ENCODE peak calls at places on chromosomes 2 and 18, in nine cellular contexts. One of them, this sample, is unnamed.

GRCh38 chr2:121480826-121481225 is 49.9 kb upstream of the RNU4ATAC start:
- DNase-seq in GM23338: no peak
- DNase-seq in breast epithelium: no peak
- DNase-seq in cardiac muscle cell: peak; percentile 14
- DNase-seq in psoas muscle: no peak
- DNase-seq in astrocyte: peak; percentile 98
- DNase-seq in pancreas: no peak
- DNase-seq in uterus: peak; percentile 24
- DNase-seq in esophagus muscularis mucosa: no peak
- DNase-seq in this sample: peak; percentile 73

GRCh38 chr18:39870586-39870985 is 2084.4 kb upstream of the PIK3C3 start:
- DNase-seq in GM23338: no peak
- DNase-seq in breast epithelium: no peak
- DNase-seq in cardiac muscle cell: no peak
- DNase-seq in psoas muscle: no peak
- DNase-seq in astrocyte: no peak
- DNase-seq in pancreas: no peak
- DNase-seq in uterus: no peak
- DNase-seq in esophagus muscularis mucosa: no peak
- DNase-seq in this sample: peak; percentile 85

GRCh38 chr2:28173377-28173776 is 219.3 kb upstream of the FOSL2 start:
- DNase-seq in GM23338: no peak
- DNase-seq in breast epithelium: no peak
- DNase-seq in cardiac muscle cell: no peak
- DNase-seq in psoas muscle: no peak
- DNase-seq in astrocyte: no peak
- DNase-seq in pancreas: no peak
- DNase-seq in uterus: no peak
- DNase-seq in esophagus muscularis mucosa: no peak
- DNase-seq in this sample: no peak

GRCh38 chr2:95294579-95295250 is 2.4 kb upstream of the KCNIP3 start:
- DNase-seq in GM23338: no peak
- DNase-seq in breast epithelium: no peak
- DNase-seq in cardiac muscle cell: no peak
- DNase-seq in psoas muscle: no peak
- DNase-seq in astrocyte: no peak
- DNase-seq in pancreas: peak; percentile 65
- DNase-seq in uterus: no peak
- DNase-seq in esophagus muscularis mucosa: no peak
- DNase-seq in this sample: no peak

GRCh38 chr2:14520385-14520945 is 112.1 kb upstream of the LRATD1 start:
- DNase-seq in GM23338: no peak
- DNase-seq in breast epithelium: no peak
- DNase-seq in cardiac muscle cell: no peak
- DNase-seq in psoas muscle: no peak
- DNase-seq in astrocyte: no peak
- DNase-seq in pancreas: no peak
- DNase-seq in uterus: no peak
- DNase-seq in esophagus muscularis mucosa: peak; percentile 72
- DNase-seq in this sample: no peak

GRCh38 chr2:232073699-232074098 is 112.2 kb downstream of the DIS3L2 start:
- DNase-seq in GM23338: no peak
- DNase-seq in breast epithelium: no peak
- DNase-seq in cardiac muscle cell: no peak
- DNase-seq in psoas muscle: no peak
- DNase-seq in astrocyte: no peak
- DNase-seq in pancreas: no peak
- DNase-seq in uterus: no peak
- DNase-seq in esophagus muscularis mucosa: no peak
- DNase-seq in this sample: no peak

GRCh38 chr2:124753842-124754241 is 728.8 kb downstream of the CNTNAP5 start:
- DNase-seq in GM23338: peak; percentile 49
- DNase-seq in breast epithelium: no peak
- DNase-seq in cardiac muscle cell: no peak
- DNase-seq in psoas muscle: no peak
- DNase-seq in astrocyte: no peak
- DNase-seq in pancreas: no peak
- DNase-seq in uterus: no peak
- DNase-seq in esophagus muscularis mucosa: no peak
- DNase-seq in this sample: no peak

GRCh38 chr2:142756430-142756829 is 121.0 kb upstream of the KYNU start:
- DNase-seq in GM23338: no peak
- DNase-seq in breast epithelium: no peak
- DNase-seq in cardiac muscle cell: no peak
- DNase-seq in psoas muscle: no peak
- DNase-seq in astrocyte: peak; percentile 70
- DNase-seq in pancreas: no peak
- DNase-seq in uterus: no peak
- DNase-seq in esophagus muscularis mucosa: no peak
- DNase-seq in this sample: peak; percentile 91

GRCh38 chr2:138244400-138245001 is 257.1 kb upstream of the SPOPL start:
- DNase-seq in GM23338: no peak
- DNase-seq in breast epithelium: no peak
- DNase-seq in cardiac muscle cell: no peak
- DNase-seq in psoas muscle: no peak
- DNase-seq in astrocyte: no peak
- DNase-seq in pancreas: no peak
- DNase-seq in uterus: no peak
- DNase-seq in esophagus muscularis mucosa: no peak
- DNase-seq in this sample: peak; percentile 20

GRCh38 chr18:77749189-77749588 is 499.5 kb downstream of the GALR1 start:
- DNase-seq in GM23338: peak; percentile 62
- DNase-seq in breast epithelium: no peak
- DNase-seq in cardiac muscle cell: peak; percentile 59
- DNase-seq in psoas muscle: no peak
- DNase-seq in astrocyte: no peak
- DNase-seq in pancreas: no peak
- DNase-seq in uterus: no peak
- DNase-seq in esophagus muscularis mucosa: no peak
- DNase-seq in this sample: no peak

GRCh38 chr18:5073026-5073944 is 123.8 kb downstream of the AKAIN1 start:
- DNase-seq in GM23338: peak; percentile 81
- DNase-seq in breast epithelium: no peak
- DNase-seq in cardiac muscle cell: peak; percentile 50
- DNase-seq in psoas muscle: no peak
- DNase-seq in astrocyte: peak; percentile 8
- DNase-seq in pancreas: no peak
- DNase-seq in uterus: no peak
- DNase-seq in esophagus muscularis mucosa: no peak
- DNase-seq in this sample: peak; percentile 30

DNA sequence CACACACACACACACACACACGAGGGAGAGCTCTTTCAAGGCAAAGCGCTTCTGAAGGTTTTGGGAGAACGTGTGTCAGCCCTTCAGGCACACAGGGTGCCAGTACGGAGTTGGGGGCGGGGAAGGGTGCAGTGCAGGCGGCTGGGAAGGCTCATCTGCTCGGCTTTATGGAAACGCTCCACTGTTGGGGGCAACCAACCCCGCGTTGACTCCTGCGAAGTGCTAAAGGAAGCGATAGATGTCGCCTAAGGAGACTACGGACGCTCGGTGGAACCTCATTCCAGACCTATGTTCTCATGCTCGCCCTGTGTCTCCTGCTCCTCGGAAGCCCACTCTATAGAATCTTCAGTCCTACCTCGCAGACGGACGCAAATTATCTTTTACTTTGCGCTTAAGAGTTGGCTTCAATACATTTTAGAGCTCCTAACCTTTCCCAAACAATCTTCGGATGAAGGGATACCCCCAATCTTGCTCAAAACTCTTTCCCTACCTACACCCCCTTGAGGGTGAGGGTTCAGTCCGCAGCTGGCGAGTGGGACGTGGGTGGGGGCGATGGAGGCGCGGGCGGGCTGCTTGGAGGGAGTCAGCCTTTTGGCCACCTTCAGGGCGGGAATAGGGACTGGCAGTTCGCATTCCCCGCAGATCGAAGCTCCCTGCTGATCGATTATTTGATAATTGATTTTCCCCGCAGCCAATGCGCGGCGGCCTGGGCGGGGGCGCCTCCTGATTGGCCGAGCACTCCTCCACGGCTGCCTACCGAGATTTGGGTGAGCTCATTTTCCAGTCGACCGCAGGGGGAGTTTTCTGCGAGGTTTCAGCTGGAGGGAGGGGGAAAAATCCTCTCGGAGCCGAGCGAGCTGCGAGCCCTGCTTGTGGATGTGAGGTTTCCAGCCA is 1.9 kb upstream of the MEIS1 start:
- DNase-seq in GM23338: peak; percentile 95
- DNase-seq in breast epithelium: peak; percentile 89
- DNase-seq in cardiac muscle cell: peak; percentile 97
- DNase-seq in psoas muscle: peak; percentile 94
- DNase-seq in astrocyte: peak; percentile 97
- DNase-seq in pancreas: peak; percentile 96
- DNase-seq in uterus: peak; percentile 96
- DNase-seq in esophagus muscularis mucosa: no peak
- DNase-seq in this sample: peak; percentile 88
- TF ChIP-seq CTCF in GM23338: no peak
- TF ChIP-seq CTCF in breast epithelium: no peak
- TF ChIP-seq CTCF in cardiac muscle cell: no peak
- TF ChIP-seq CTCF in psoas muscle: no peak
- TF ChIP-seq CTCF in astrocyte: no peak
- TF ChIP-seq CTCF in pancreas: no peak
- TF ChIP-seq CTCF in uterus: peak; percentile 16
- TF ChIP-seq CTCF in esophagus muscularis mucosa: no peak
- TF ChIP-seq CTCF in this sample: no peak

DNA sequence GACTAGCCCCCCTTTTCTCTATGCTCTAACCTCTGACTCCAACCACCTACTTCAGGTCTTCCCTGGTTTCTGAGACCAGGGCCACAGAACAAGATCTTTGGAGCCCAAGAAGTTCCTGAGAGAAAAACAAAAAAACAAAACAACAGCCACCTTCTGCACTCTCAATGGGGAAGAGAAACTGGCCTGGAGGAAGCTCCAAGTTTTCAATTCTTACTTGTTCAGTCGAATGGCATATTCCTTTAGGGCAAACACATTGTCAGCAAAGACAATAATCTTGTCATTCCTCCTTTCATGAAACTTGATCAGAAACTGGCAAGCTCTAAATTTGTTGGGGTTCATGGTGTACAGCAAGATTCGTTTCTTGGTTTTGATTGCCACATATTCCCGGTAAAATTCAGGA is 15.0 kb downstream of the ERCC3 start:
- DNase-seq in GM23338: no peak
- DNase-seq in breast epithelium: no peak
- DNase-seq in cardiac muscle cell: no peak
- DNase-seq in psoas muscle: no peak
- DNase-seq in astrocyte: no peak
- DNase-seq in pancreas: no peak
- DNase-seq in uterus: no peak
- DNase-seq in esophagus muscularis mucosa: no peak
- DNase-seq in this sample: no peak
- H3K36me3 ChIP-seq in GM23338: peaks cover 32% of the 10 kb centered on the region
- H3K36me3 ChIP-seq in breast epithelium: peaks cover 18% of the 10 kb centered on the region
- H3K36me3 ChIP-seq in cardiac muscle cell: peaks cover 38% of the 10 kb centered on the region
- H3K36me3 ChIP-seq in psoas muscle: peaks cover 97% of the 10 kb centered on the region
- H3K36me3 ChIP-seq in astrocyte: peaks cover 48% of the 10 kb centered on the region
- H3K36me3 ChIP-seq in pancreas: no peaks in the 10 kb centered on the region
- H3K36me3 ChIP-seq in uterus: no peaks in the 10 kb centered on the region
- H3K36me3 ChIP-seq in esophagus muscularis mucosa: peaks cover 100% of the 10 kb centered on the region
- H3K36me3 ChIP-seq in this sample: peaks cover 21% of the 10 kb centered on the region

GRCh38 chr2:201931475-201931874 is 102.2 kb upstream of the FZD7 start:
- DNase-seq in GM23338: no peak
- DNase-seq in breast epithelium: no peak
- DNase-seq in cardiac muscle cell: no peak
- DNase-seq in psoas muscle: no peak
- DNase-seq in astrocyte: no peak
- DNase-seq in pancreas: no peak
- DNase-seq in uterus: no peak
- DNase-seq in esophagus muscularis mucosa: no peak
- DNase-seq in this sample: no peak

GRCh38 chr2:201931955-201932354 is 101.7 kb upstream of the FZD7 start:
- DNase-seq in GM23338: no peak
- DNase-seq in breast epithelium: no peak
- DNase-seq in cardiac muscle cell: no peak
- DNase-seq in psoas muscle: no peak
- DNase-seq in astrocyte: peak; percentile 75
- DNase-seq in pancreas: no peak
- DNase-seq in uterus: no peak
- DNase-seq in esophagus muscularis mucosa: no peak
- DNase-seq in this sample: no peak

GRCh38 chr2:201932511-201932910 is 101.1 kb upstream of the FZD7 start:
- DNase-seq in GM23338: no peak
- DNase-seq in breast epithelium: no peak
- DNase-seq in cardiac muscle cell: no peak
- DNase-seq in psoas muscle: no peak
- DNase-seq in astrocyte: no peak
- DNase-seq in pancreas: no peak
- DNase-seq in uterus: no peak
- DNase-seq in esophagus muscularis mucosa: no peak
- DNase-seq in this sample: no peak

GRCh38 chr2:201930831-201931230 is 102.8 kb upstream of the FZD7 start:
- DNase-seq in GM23338: no peak
- DNase-seq in breast epithelium: no peak
- DNase-seq in cardiac muscle cell: no peak
- DNase-seq in psoas muscle: no peak
- DNase-seq in astrocyte: no peak
- DNase-seq in pancreas: no peak
- DNase-seq in uterus: no peak
- DNase-seq in esophagus muscularis mucosa: no peak
- DNase-seq in this sample: no peak

DNA sequence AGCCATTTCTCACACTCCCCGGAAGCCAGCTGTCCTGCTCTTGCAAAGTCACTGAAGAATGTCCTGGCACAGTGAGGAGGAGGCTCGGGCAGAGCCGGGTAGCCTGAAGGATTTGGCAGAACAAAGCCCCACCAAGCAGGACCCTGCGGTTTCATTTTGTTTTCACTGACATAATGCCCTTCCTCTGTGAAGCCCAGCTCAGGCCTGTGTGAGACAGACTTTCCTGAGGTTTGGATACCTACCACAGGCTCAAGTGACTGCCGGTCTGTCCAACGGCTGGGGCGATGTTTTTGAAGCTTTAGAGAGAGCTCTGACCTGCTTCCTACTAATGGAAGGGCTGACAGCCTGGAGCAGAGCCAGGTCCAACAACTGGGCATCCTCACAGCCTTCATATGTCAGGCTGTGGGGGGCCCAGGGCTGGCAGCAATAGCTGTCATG is 99.8 kb upstream of the FZD7 start:
- DNase-seq in GM23338: no peak
- DNase-seq in breast epithelium: no peak
- DNase-seq in cardiac muscle cell: no peak
- DNase-seq in psoas muscle: peak; percentile 65
- DNase-seq in astrocyte: peak; percentile 66
- DNase-seq in pancreas: no peak
- DNase-seq in uterus: no peak
- DNase-seq in esophagus muscularis mucosa: no peak
- DNase-seq in this sample: no peak
- H3K27me3 ChIP-seq in GM23338: no peaks in the 10 kb centered on the region
- H3K27me3 ChIP-seq in breast epithelium: no peaks in the 10 kb centered on the region
- H3K27me3 ChIP-seq in cardiac muscle cell: peaks cover 86% of the 10 kb centered on the region
- H3K27me3 ChIP-seq in psoas muscle: no peaks in the 10 kb centered on the region
- H3K27me3 ChIP-seq in astrocyte: no peaks in the 10 kb centered on the region
- H3K27me3 ChIP-seq in pancreas: no peaks in the 10 kb centered on the region
- H3K27me3 ChIP-seq in uterus: no peaks in the 10 kb centered on the region
- H3K27me3 ChIP-seq in esophagus muscularis mucosa: no peaks in the 10 kb centered on the region
- H3K27me3 ChIP-seq in this sample: no peaks in the 10 kb centered on the region

DNA sequence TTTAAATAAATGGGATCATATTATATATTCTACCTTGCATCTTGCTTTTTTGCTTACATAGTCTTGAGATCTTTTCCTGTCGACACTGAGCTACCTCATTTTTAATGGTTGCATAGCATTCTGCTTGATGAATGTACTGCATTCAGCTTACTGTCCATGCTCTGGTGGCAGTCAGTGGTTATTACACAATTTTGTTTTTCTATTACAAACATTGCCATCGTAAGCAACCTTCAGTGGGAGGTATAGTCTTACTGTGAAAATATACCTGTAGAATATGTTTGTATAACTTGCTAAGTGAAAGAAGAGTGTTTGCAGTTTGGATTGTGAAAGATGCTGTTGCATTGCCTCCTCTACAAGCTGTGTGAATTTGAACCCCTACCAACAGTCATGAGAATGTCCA is 43.4 kb downstream of the UBXN4 start:
- DNase-seq in GM23338: no peak
- DNase-seq in breast epithelium: no peak
- DNase-seq in cardiac muscle cell: no peak
- DNase-seq in psoas muscle: no peak
- DNase-seq in astrocyte: no peak
- DNase-seq in pancreas: no peak
- DNase-seq in uterus: no peak
- DNase-seq in esophagus muscularis mucosa: no peak
- DNase-seq in this sample: no peak
- TF ChIP-seq CTCF in GM23338: peak; percentile 24
- TF ChIP-seq CTCF in breast epithelium: no peak
- TF ChIP-seq CTCF in cardiac muscle cell: peak; percentile 19
- TF ChIP-seq CTCF in psoas muscle: no peak
- TF ChIP-seq CTCF in astrocyte: peak; percentile 15
- TF ChIP-seq CTCF in pancreas: no peak
- TF ChIP-seq CTCF in uterus: no peak
- TF ChIP-seq CTCF in esophagus muscularis mucosa: no peak
- TF ChIP-seq CTCF in this sample: no peak

This sample was measured in bronchial epithelial cell.